ENCODE peak calls at places on chromosomes 2 and 18, in four cellular contexts. I is A549, W is GM12878, D is K562. L is an unnamed sample.
A peak's percentile ranks its signal among the peaks of the same experiment; 100 is the strongest.

GRCh38 chr2:7745369-7745768 is 828.2 kb downstream of the RNF144A start:
- DNase-seq in I (no peak), W (no peak), D (no peak), L (no peak)

GRCh38 chr2:12607971-12608370 is 108.8 kb upstream of the TRIB2 start:
- DNase-seq in I (no peak), W (no peak), D (no peak), L (no peak)

GRCh38 chr18:74498712-74499629 is 2.8 kb downstream of the CNDP2 start:
- DNase-seq in I (no peak), W (peak; percentile 56), D (peak; percentile 78), L (no peak)

GRCh38 chr2:239603411-239604356 is 202.9 kb upstream of the HDAC4 start:
- DNase-seq in I (no peak), W (no peak), D (no peak), L (no peak)

GRCh38 chr18:9536354-9537152 is 61.2 kb downstream of the RALBP1 start:
- DNase-seq in I (no peak), W (no peak), D (no peak), L (no peak)

GRCh38 chr2:28442328-28442727 is 49.7 kb downstream of the FOSL2 start:
- DNase-seq in I (no peak), W (no peak), D (no peak), L (no peak)

GRCh38 chr2:8162602-8163001 is 519.3 kb upstream of the ID2 start:
- DNase-seq in I (no peak), W (no peak), D (no peak), L (no peak)

GRCh38 chr2:16223481-16224177 is 283.3 kb downstream of the MYCN start:
- DNase-seq in I (no peak), W (no peak), D (no peak), L (no peak)

GRCh38 chr2:69983392-69983791 is 22.0 kb upstream of the ASPRV1 start:
- DNase-seq in I (no peak), W (no peak), D (no peak), L (no peak)

GRCh38 chr2:59985923-59986322 is 567.5 kb downstream of the BCL11A start:
- DNase-seq in I (no peak), W (no peak), D (no peak), L (no peak)

GRCh38 chr18:37207343-37207742 is 358.3 kb downstream of the CELF4 start:
- DNase-seq in I (no peak), W (no peak), D (peak; percentile 3), L (no peak)

GRCh38 chr2:84879595-84880394 is 1.1 kb downstream of the TRABD2A start:
- DNase-seq in I (no peak), W (no peak), D (no peak), L (no peak)

GRCh38 chr2:239167766-239168444 is 232.9 kb downstream of the HDAC4 start:
- DNase-seq in I (no peak), W (no peak), D (no peak), L (no peak)

GRCh38 chr2:133809485-133809884 is 241.2 kb upstream of the NCKAP5 start:
- DNase-seq in I (no peak), W (no peak), D (no peak), L (no peak)

GRCh38 chr2:28338046-28338753 is 54.5 kb upstream of the FOSL2 start:
- DNase-seq in I (no peak), W (no peak), D (no peak), L (no peak)

GRCh38 chr2:25373269-25373981 is 31.7 kb upstream of the DNMT3A start:
- DNase-seq in I (no peak), W (no peak), D (no peak), L (no peak)

GRCh38 chr2:8677646-8678592 is 3.9 kb upstream of the ID2 start:
- DNase-seq in I (no peak), W (no peak), D (peak; percentile 88), L (peak; percentile 76)

GRCh38 chr2:96489261-96489660 is 15.9 kb downstream of the NEURL3 start:
- DNase-seq in I (no peak), W (no peak), D (no peak), L (no peak)

GRCh38 chr2:19545507-19545906 is 187.1 kb upstream of the OSR1 start:
- DNase-seq in I (no peak), W (no peak), D (no peak), L (no peak)

GRCh38 chr18:67525328-67526110 is 9.0 kb upstream of the DSEL start:
- DNase-seq in I (peak; percentile 14), W (no peak), D (no peak), L (peak; percentile 36)

GRCh38 chr2:116754371-116755101 is 1060.0 kb upstream of the DDX18 start:
- DNase-seq in I (no peak), W (no peak), D (no peak), L (no peak)

GRCh38 chr18:5238371-5238758 is 41.3 kb upstream of the AKAIN1 start:
- DNase-seq in I (no peak), W (no peak), D (peak; percentile 54), L (peak; percentile 86)

GRCh38 chr2:55718165-55719008 is 24.7 kb upstream of the PNPT1 start:
- DNase-seq in I (peak; percentile 58), W (peak; percentile 7), D (peak; percentile 81), L (peak; percentile 66)

GRCh38 chr18:36835927-36836326 is 7.0 kb downstream of the KIAA1328 start:
- DNase-seq in I (no peak), W (no peak), D (no peak), L (no peak)

GRCh38 chr2:144670080-144670479 is 150.2 kb upstream of the ZEB2 start:
- DNase-seq in I (no peak), W (no peak), D (no peak), L (no peak)

GRCh38 chr2:197972017-197972416 is 167.6 kb downstream of the PLCL1 start:
- DNase-seq in I (no peak), W (no peak), D (no peak), L (no peak)

GRCh38 chr2:120820263-120820884 is 84.7 kb downstream of the GLI2 start:
- DNase-seq in I (no peak), W (no peak), D (no peak), L (no peak)

GRCh38 chr2:120822908-120823307 is 87.2 kb downstream of the GLI2 start:
- DNase-seq in I (no peak), W (no peak), D (no peak), L (no peak)

GRCh38 chr2:120819720-120820210 is 84.1 kb downstream of the GLI2 start:
- DNase-seq in I (no peak), W (no peak), D (no peak), L (no peak)

GRCh38 chr2:120821446-120822160 is 85.9 kb downstream of the GLI2 start:
- DNase-seq in I (no peak), W (no peak), D (no peak), L (no peak)

GRCh38 chr2:120820885-120821279 is 85.2 kb downstream of the GLI2 start:
- DNase-seq in I (no peak), W (no peak), D (peak; percentile 15), L (no peak)
- TF ChIP-seq ESRRA in I (no peak), W (no peak), D (no peak), L (no peak)

DNA sequence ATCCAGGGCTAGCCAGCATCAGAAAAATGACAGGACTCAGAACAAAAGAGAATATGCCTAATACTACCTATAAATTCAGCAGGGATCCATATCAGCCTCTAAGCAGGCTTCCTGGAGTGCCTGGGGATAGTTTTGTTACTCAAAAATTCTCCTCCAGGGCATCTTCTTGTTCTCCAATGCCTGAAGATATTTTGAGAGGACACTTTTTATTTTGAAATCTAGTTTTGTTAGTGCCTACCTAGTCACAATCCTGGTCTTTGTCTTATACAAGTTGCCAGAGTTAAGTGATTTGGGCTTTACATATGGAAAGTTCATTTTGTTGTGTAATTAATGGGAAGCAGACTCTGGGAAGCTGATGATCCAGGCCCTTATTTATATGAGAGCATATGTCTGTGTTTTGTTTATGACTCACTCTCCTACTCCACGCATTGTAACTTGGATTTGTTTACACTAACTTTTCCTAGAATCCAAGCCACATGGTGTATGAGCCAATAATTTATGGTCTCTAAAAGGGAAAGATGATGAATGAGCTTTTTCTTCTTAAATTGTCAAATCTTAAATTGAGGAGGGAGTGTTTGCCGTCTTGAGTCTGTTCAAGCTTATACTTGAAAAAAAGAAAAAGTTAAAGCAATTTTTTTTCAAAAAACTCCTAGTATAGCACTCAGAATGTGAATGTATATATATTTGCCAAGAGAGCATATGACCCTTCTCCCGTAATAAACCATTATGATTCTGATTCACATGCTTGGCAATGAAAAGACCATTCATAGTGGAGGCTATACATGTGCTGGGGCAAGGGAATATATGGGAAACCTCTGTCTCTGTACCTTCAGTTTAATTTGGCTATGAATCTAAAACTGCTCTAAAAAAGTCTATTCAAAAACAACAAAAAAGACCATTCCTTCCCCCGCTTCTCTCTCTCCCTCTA is 370.3 kb downstream of the SETBP1 start:
- DNase-seq in I (peak; percentile 6), W (no peak), D (no peak), L (no peak)
- TF ChIP-seq POLR2AphosphoS2 in I (no peak), W (no peak), D (no peak), L (no peak)

GRCh38 chr2:223824301-223824700 is 13.1 kb downstream of the AP1S3 start:
- DNase-seq in I (no peak), W (no peak), D (no peak), L (no peak)

GRCh38 chr2:223815884-223816570 is 21.4 kb downstream of the AP1S3 start:
- DNase-seq in I (no peak), W (no peak), D (no peak), L (no peak)

GRCh38 chr2:223819891-223820290 is 17.5 kb downstream of the AP1S3 start:
- DNase-seq in I (no peak), W (no peak), D (no peak), L (no peak)

GRCh38 chr2:223822818-223823217 is 14.6 kb downstream of the AP1S3 start:
- DNase-seq in I (no peak), W (no peak), D (no peak), L (no peak)

GRCh38 chr2:223820549-223820948 is 16.8 kb downstream of the AP1S3 start:
- DNase-seq in I (no peak), W (no peak), D (no peak), L (no peak)
- TF ChIP-seq ESRRA in I (no peak), W (no peak), D (no peak), L (no peak)

GRCh38 chr18:79199691-79200374 is 130.6 kb downstream of the ATP9B start:
- DNase-seq in I (no peak), W (no peak), D (no peak), L (no peak)
- TF ChIP-seq POLR2AphosphoS2 in I (no peak), W (no peak), D (no peak), L (no peak)

GRCh38 chr2:1455466-1455865 is 42.2 kb downstream of the TPO start:
- DNase-seq in I (no peak), W (no peak), D (no peak), L (no peak)
- TF ChIP-seq ESRRA in I (no peak), W (no peak), D (no peak), L (no peak)

GRCh38 chr2:201349601-201350000 is 7.5 kb downstream of the FLACC1 start:
- DNase-seq in I (no peak), W (no peak), D (no peak), L (no peak)

GRCh38 chr2:201348758-201349157 is 8.4 kb downstream of the FLACC1 start:
- DNase-seq in I (no peak), W (no peak), D (no peak), L (peak; percentile 31)

GRCh38 chr2:201344663-201345366 is 12.3 kb downstream of the FLACC1 start:
- DNase-seq in I (no peak), W (peak; percentile 16), D (peak; percentile 58), L (peak; percentile 59)

GRCh38 chr2:201345636-201346213 is 11.4 kb downstream of the FLACC1 start:
- DNase-seq in I (no peak), W (no peak), D (no peak), L (no peak)

GRCh38 chr2:201347154-201347553 is 10.0 kb downstream of the FLACC1 start:
- DNase-seq in I (no peak), W (no peak), D (peak; percentile 9), L (no peak)
- TF ChIP-seq POLR2AphosphoS2 in I (no peak), W (no peak), D (no peak), L (no peak)

GRCh38 chr2:109415460-109416004 is 198.2 kb downstream of the SEPTIN10 start:
- DNase-seq in I (no peak), W (no peak), D (no peak), L (no peak)
- TF ChIP-seq ESRRA in I (no peak), W (no peak), D (no peak), L (no peak)

L was measured in HepG2.